ENCODE peak calls at places on chromosomes 2 and 18, in four cellular contexts. R is fibroblast of the aortic adventitia, E is GM03348, O is natural killer cell. P is an unnamed sample.

GRCh38 chr2:54422072-54422581 is 34.0 kb upstream of the SPTBN1 start:
- DNase-seq in R (no peak), E (no peak), O (peak), P (no peak)

GRCh38 chr2:158968396-158969161 is at the start of gene TANC1:
- DNase-seq in R (peak), E (peak), O (peak), P (peak)

GRCh38 chr18:46596119-46596518 is 60.9 kb downstream of the LOXHD1 start:
- DNase-seq in R (no peak), E (no peak), O (no peak), P (no peak)

GRCh38 chr2:105737980-105738657 is 6.6 kb upstream of the NCK2 start:
- DNase-seq in R (no peak), E (no peak), O (no peak), P (no peak)

GRCh38 chr2:237665713-237666143 is 38.3 kb downstream of the LRRFIP1 start:
- DNase-seq in R (no peak), E (no peak), O (no peak), P (no peak)

GRCh38 chr18:78828131-78828530 is 151.5 kb upstream of the SALL3 start:
- DNase-seq in R (no peak), E (no peak), O (no peak), P (no peak)

GRCh38 chr18:46756559-46757201 is at the start of gene ST8SIA5:
- DNase-seq in R (no peak), E (no peak), O (no peak), P (no peak)

GRCh38 chr18:22032392-22032961 is 136.9 kb upstream of the GATA6 start:
- DNase-seq in R (peak), E (peak), O (no peak), P (peak)

GRCh38 chr2:157875720-157876065 is 437 bp downstream of the ACVR1 start:
- DNase-seq in R (peak), E (no peak), O (peak), P (peak)

GRCh38 chr2:176685908-176686307 is 416.7 kb downstream of the MTX2 start:
- DNase-seq in R (no peak), E (no peak), O (no peak), P (peak)

GRCh38 chr18:32771871-32772499 is 838 bp downstream of the KLHL14 start:
- DNase-seq in R (no peak), E (peak), O (no peak), P (no peak)

GRCh38 chr2:11699686-11700670 is 30.0 kb upstream of the NTSR2 start:
- DNase-seq in R (no peak), E (no peak), O (no peak), P (no peak)

GRCh38 chr2:217653240-217653639 is 349.6 kb downstream of the TNS1 start:
- DNase-seq in R (peak), E (peak), O (no peak), P (peak)

GRCh38 chr2:239940861-239941570 is 84.1 kb downstream of the NDUFA10 start:
- DNase-seq in R (no peak), E (no peak), O (no peak), P (no peak)

P was measured in amniotic epithelial cell.